ENCODE peak calls at places on chromosomes 12 and 14, in four cellular contexts. G, B, T and N are unnamed samples.
A peak's percentile ranks its signal among the peaks of the same experiment; 100 is the strongest.

GRCh38 chr12:121240484-121241202 is 30.7 kb downstream of the P2RX4 start:
- DNase-seq in G (peak; percentile 87), B (peak; percentile 33), T (no peak), N (no peak)

GRCh38 chr12:570949-571794 is 92.1 kb downstream of the NINJ2 start:
- DNase-seq in G (no peak), B (peak; percentile 42), T (no peak), N (no peak)

GRCh38 chr14:99393059-99393655 is 87.5 kb downstream of the SETD3 start:
- DNase-seq in G (peak; percentile 13), B (peak; percentile 56), T (no peak), N (no peak)

GRCh38 chr12:94098466-94098865 is 49.9 kb upstream of the PLXNC1 start:
- DNase-seq in G (no peak), B (peak; percentile 21), T (no peak), N (no peak)

GRCh38 chr14:93655078-93655750 is 133.1 kb downstream of the PRIMA1 start:
- DNase-seq in G (peak; percentile 2), B (peak; percentile 43), T (peak; percentile 3), N (no peak)

GRCh38 chr14:100219126-100219785 is 19.7 kb upstream of the YY1 start:
- DNase-seq in G (no peak), B (no peak), T (no peak), N (no peak)

GRCh38 chr14:39023939-39024871 is 78.8 kb downstream of the SEC23A start:
- DNase-seq in G (no peak), B (no peak), T (no peak), N (no peak)

GRCh38 chr12:82176761-82177490 is 181.3 kb downstream of the CCDC59 start:
- DNase-seq in G (no peak), B (no peak), T (no peak), N (no peak)

GRCh38 chr14:37230551-37231194 is 32.9 kb downstream of the MIPOL1 start:
- DNase-seq in G (peak; percentile 28), B (peak; percentile 65), T (no peak), N (no peak)

GRCh38 chr12:80053048-80053790 is 46.1 kb upstream of the OTOGL start:
- DNase-seq in G (no peak), B (no peak), T (no peak), N (no peak)

GRCh38 chr14:91283666-91284065 is 39.2 kb upstream of the GPR68 start:
- DNase-seq in G (no peak), B (no peak), T (no peak), N (no peak)

GRCh38 chr12:4272976-4273650 is 449 bp upstream of the CCND2 start:
- DNase-seq in G (no peak), B (peak; percentile 58), T (no peak), N (no peak)

GRCh38 chr12:4270670-4271432 is 2.7 kb upstream of the CCND2 start:
- DNase-seq in G (no peak), B (peak; percentile 72), T (no peak), N (no peak)

GRCh38 chr12:4271433-4272013 is 2.0 kb upstream of the CCND2 start:
- DNase-seq in G (no peak), B (no peak), T (peak; percentile 51), N (no peak)

GRCh38 chr12:4273651-4274395 is at the start of gene CCND2:
- DNase-seq in G (peak; percentile 88), B (peak; percentile 91), T (peak; percentile 69), N (peak; percentile 71)

DNA sequence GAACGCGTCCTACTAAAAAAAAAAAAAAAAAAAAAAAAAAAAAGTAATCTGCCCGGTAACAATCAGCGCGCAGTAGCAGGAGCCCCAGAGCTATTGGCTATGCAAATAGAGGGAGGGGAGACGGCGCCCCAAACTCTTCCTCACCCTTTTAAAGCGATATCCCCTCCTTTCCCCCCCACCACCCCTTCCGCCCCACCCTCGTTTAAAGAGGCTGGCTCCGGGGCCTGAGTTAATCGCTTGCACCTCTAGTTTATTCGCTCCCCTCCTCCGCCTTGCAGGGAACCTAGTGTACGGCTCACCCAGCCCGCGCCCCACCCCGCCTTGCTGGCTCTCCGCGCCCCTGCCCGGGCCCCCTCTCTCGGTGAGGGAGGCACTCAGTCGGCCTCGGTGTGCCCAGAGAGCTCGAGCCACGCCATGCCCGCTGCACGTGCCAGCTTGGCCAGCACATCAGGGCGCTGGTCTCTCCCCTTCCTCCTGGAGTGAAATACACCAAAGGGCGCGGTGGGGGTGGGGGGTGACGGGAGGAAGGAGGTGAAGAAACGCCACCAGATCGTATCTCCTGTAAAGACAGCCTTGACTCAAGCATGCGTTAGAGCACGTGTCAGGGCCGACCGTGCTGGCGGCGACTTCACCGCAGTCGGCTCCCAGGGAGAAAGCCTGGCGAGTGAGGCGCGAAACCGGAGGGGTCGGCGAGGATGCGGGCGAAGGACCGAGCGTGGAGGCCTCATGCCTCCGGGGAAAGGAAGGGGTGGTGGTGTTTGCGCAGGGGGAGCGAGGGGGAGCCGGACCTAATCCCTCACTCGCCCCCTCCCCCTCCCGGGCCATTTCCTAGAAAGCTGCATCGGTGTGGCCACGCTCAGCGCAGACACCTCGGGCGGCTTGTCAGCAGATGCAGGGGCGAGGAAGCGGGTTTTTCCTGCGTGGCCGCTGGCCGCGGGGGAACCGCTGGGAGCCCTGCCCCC is 1.3 kb upstream of the CCND2 start:
- DNase-seq in G (peak; percentile 43), B (peak; percentile 85), T (peak; percentile 74), N (peak; percentile 64)
- TF ChIP-seq POLR2AphosphoS5 in G (peak; percentile 75), B (no peak), T (peak; percentile 73), N (peak; percentile 81)

GRCh38 chr12:47868552-47869031 is 36.2 kb downstream of the VDR start:
- DNase-seq in G (peak; percentile 39), B (no peak), T (peak; percentile 76), N (no peak)
- TF ChIP-seq SPI1 in G (peak; percentile 3), B (no peak), T (peak; percentile 85), N (peak; percentile 89)

GRCh38 chr12:78396538-78396937 is 468.0 kb upstream of the SYT1 start:
- DNase-seq in G (no peak), B (no peak), T (no peak), N (no peak)
- TF ChIP-seq POLR2AphosphoS5 in G (no peak), B (no peak), T (no peak), N (no peak)

GRCh38 chr12:113664224-113664681 is 192.6 kb upstream of the LHX5 start:
- DNase-seq in G (no peak), B (peak; percentile 45), T (no peak), N (no peak)
- TF ChIP-seq SPI1 in G (no peak), B (no peak), T (no peak), N (no peak)

DNA sequence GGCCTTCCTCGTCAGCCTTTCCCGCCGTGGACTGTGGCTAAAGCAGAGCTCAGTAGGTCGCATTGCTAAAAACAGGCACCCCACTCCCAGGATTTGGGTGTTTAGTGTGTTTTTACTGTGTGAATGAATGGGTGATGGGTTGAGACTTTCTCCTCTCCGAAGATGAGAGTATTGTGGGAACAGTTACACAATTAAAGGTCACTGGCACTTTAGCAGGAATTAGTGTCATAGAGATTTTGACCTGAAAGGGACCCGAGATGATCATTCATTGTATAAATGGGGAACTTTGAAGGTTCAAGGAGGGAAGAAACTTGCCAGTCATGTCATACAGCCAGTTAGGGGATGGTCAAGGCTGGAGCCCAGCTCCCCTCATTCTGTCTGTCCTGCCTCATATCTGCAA is 56.9 kb downstream of the TSPAN9 start:
- DNase-seq in G (no peak), B (no peak), T (no peak), N (no peak)
- TF ChIP-seq POLR2AphosphoS5 in G (no peak), B (no peak), T (no peak), N (no peak)

DNA sequence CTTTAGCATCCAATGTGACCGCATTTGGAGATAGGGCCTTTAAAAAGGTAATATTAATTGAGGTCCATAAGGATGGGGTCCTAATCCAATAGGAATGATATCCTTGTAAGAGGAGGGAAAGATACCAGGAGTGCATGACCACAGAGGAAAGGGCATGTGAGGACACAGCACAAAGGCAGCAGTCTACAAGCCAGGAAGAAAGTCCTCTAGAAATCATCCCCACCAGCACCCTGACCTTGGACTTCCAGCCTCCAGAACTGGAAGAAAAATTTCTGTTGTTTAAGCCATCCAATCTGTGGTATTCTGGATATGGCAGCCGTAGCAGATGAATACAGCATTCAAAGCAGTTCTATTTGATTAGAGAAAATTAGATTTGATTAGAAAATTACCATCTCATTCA is 145.4 kb downstream of the STXBP6 start:
- DNase-seq in G (no peak), B (no peak), T (no peak), N (no peak)
- TF ChIP-seq SPI1 in G (no peak), B (no peak), T (no peak), N (no peak)

DNA sequence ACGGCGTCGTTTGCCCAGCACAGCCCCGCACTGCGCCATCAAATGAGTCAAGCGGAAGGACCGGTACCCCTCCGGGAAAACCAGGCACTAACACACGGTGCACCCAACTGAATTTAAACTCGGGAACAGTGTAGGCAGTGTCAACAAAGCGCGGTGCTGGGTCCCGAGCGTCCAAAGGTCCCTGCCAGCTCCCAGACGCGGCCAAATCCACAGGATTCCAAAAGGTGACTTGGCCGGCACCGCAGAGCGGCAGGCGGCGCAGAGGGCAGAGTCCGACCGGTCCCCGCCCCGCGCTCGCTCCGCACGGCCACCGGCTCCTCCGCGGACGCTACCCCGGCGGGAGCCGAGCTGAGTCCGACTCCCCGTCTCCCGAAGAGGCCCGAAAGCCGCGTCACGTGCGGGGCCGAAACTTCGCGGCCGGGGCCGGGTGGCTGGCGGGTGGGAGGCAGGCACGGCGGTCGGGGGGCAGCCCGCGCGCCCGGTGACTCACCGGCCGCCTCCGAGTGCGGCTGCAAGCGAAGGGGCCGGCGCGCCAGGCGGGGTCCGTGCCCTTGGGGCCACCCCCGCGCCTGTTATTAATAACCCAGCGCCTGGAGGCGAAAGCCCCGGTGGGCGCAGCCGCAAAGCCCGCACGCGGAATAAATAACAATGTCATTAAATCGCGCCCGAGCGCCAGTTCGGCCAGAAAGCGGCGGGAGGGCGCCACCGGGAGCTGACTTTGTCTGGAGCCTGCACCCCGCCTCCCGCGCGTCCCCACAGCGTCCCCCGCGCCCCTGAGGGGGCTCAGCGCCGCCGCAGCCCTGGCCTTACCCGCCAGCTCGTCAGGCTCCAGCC is 823 bp downstream of the DENND5B start:
- DNase-seq in G (peak; percentile 12), B (peak; percentile 65), T (no peak), N (peak; percentile 45)
- TF ChIP-seq POLR2AphosphoS5 in G (peak; percentile 13), B (no peak), T (no peak), N (no peak)

GRCh38 chr12:126668538-126668937 is 1598.4 kb upstream of the TMEM132C start:
- DNase-seq in G (no peak), B (no peak), T (no peak), N (no peak)

GRCh38 chr12:126663304-126664094 is 1598.3 kb downstream of the AACS start:
- DNase-seq in G (no peak), B (peak; percentile 53), T (no peak), N (no peak)

GRCh38 chr12:126668961-126669360 is 1598.0 kb upstream of the TMEM132C start:
- DNase-seq in G (no peak), B (no peak), T (no peak), N (no peak)

DNA sequence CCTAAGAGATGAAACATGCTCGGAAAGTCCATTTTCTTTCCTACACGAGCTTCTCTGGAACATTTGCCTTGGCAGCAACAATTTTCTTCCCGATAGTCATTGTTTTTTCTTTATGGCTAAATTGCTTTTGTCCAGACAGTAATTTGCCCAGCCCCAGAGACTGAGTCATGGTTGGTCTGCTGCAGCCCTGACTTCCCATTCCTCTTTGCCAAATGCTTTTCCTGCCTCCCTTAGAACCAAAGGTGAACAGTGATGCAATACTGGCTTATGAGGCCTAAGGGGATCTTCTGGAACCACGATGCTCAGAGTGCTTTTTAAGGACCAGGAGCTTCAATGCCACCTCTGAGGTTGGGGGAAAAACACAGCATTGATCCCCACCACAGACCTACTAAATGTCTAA is 1599.6 kb upstream of the TMEM132C start:
- DNase-seq in G (no peak), B (no peak), T (no peak), N (no peak)
- TF ChIP-seq SPI1 in G (no peak), B (no peak), T (no peak), N (no peak)